ENCODE peak calls at places on chromosomes 13 and 19, in four cellular contexts. P is GM12878, S is GM12891, Y is HL-60. Z is an unnamed sample.

GRCh38 chr13:58804832-58805231 is 1173.3 kb downstream of the PCDH17 start:
- DNase-seq in S (no peak), Y (no peak), P (no peak), Z (no peak)

GRCh38 chr19:30682576-30683536 is 310.7 kb downstream of the ZNF536 start:
- DNase-seq in Y (peak; percentile 23), S (peak; percentile 69), P (no peak), Z (peak; percentile 80)

GRCh38 chr19:3175761-3176714 is 2.5 kb upstream of the S1PR4 start:
- DNase-seq in S (no peak), P (peak; percentile 57), Y (no peak), Z (no peak)

GRCh38 chr19:39679791-39680168 is 24.1 kb downstream of the LGALS16 start:
- DNase-seq in Y (no peak), P (no peak), S (no peak), Z (no peak)

GRCh38 chr19:1862068-1862423 is 1.3 kb downstream of the KLF16 start:
- DNase-seq in Y (no peak), P (no peak), S (no peak), Z (no peak)

GRCh38 chr13:46389985-46390384 is 2.9 kb upstream of the RUBCNL start:
- DNase-seq in S (no peak), P (peak; percentile 79), Y (peak; percentile 82), Z (no peak)

GRCh38 chr19:16023558-16023915 is 52.8 kb upstream of the TPM4 start:
- DNase-seq in Y (no peak), S (no peak), P (no peak), Z (no peak)

GRCh38 chr13:59441596-59442280 is 722.0 kb downstream of the DIAPH3 start:
- DNase-seq in Y (no peak), S (no peak), P (no peak), Z (no peak)

GRCh38 chr13:112821340-112822055 is 131.7 kb downstream of the ATP11A start:
- DNase-seq in S (no peak), Y (no peak), P (no peak), Z (no peak)

GRCh38 chr13:107376393-107377085 is 808.6 kb upstream of the ARGLU1 start:
- DNase-seq in P (no peak), Y (no peak), S (no peak), Z (no peak)

GRCh38 chr19:19062454-19063182 is 1.2 kb upstream of the SLC25A42 start:
- DNase-seq in P (no peak), Y (no peak), S (no peak), Z (peak; percentile 58)

GRCh38 chr13:106847049-106847448 is 279.1 kb upstream of the ARGLU1 start:
- DNase-seq in P (no peak), Y (no peak), S (no peak), Z (no peak)

GRCh38 chr19:1064661-1065605 is 2.0 kb upstream of the ARHGAP45 start:
- DNase-seq in S (peak; percentile 75), Y (peak; percentile 72), P (no peak), Z (no peak)

GRCh38 chr19:19077103-19077502 is 13.3 kb downstream of the SLC25A42 start:
- DNase-seq in P (no peak), Y (peak; percentile 67), S (no peak), Z (no peak)

DNA sequence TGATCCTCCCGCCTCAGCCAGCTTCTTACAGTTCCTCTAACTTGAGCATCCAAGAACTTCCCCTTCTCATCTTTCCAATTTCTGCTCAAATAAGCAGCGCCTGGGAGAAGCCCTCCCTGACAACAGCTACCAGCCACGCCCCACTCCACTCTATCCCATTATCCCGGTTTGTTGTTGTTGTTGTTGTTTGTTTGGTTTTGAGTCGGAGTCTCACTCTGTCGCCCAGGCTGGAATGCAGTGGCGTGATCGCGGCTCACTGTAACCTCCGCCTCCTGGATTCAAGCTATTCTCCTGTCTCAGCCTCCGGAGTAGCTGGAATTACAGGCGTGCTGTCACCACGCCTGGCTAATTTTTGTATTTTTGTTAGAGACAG is 822 bp upstream of the PTPRS start:
- DNase-seq in P (no peak), Y (peak; percentile 5), S (no peak), Z (no peak)
- TF ChIP-seq SPI1 in P (no peak), Y (no peak), S (no peak), Z (no peak)

DNA sequence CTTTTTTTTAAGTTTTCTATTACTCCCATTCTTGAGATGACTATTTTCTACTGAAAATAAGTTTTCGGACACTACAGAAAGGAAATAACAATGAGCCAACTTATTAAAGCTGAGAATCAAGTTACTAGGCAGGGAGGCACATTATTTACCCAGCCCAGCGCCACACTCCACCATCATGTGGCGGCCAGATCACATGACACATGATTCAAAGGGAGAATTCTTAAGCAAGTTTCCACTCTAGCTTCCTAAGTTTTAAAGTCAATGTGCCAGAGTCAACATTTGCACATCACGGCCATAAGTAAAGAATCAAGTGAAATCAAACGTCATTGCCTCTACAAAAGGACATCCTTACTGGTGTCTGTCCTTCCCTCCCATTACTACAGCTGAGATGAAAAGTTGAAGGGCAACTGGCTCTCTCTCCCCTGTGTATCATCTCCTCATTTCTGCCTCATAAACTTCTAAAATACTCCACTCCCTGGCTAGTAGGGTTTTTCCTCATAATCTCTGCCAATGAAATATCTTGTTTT is 81.7 kb downstream of the KLF12 start:
- DNase-seq in Y (no peak), S (no peak), P (no peak), Z (no peak)
- TF ChIP-seq SPI1 in Y (no peak), S (no peak), P (no peak), Z (no peak)

DNA sequence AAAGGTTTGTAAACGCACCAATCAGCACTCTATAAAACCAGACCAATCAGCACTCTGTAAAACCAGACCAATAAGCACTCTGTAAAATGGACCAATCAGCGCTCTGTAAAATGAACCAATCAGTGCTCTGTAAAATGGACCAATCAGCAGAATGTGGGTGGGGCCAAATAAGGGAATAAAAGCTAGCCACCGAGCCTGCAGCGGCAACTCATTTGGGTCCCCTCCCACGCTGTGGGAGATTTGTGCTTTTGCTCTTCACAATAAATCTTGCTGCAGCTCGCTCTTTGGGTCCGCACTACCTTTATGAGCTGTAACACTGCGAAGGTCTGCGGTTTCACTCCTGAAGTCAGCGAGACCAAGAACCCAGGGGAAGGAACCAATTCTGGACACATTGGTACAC is 28.0 kb downstream of the ZNF175 start:
- DNase-seq in S (no peak), Y (no peak), P (no peak), Z (no peak)
- TF ChIP-seq SPI1 in S (no peak), Y (no peak), P (no peak), Z (no peak)

GRCh38 chr13:104584481-104584880 is 1518.3 kb upstream of the SLC10A2 start:
- DNase-seq in Y (no peak), P (no peak), S (no peak), Z (no peak)
- TF ChIP-seq SPI1 in Y (no peak), P (no peak), S (no peak), Z (no peak)

GRCh38 chr19:18020212-18021067 is 12.5 kb downstream of the ARRDC2 start:
- DNase-seq in P (no peak), Y (no peak), S (no peak), Z (no peak)
- TF ChIP-seq SPI1 in P (no peak), Y (no peak), S (no peak), Z (no peak)

GRCh38 chr13:47949799-47950198 is 51.3 kb downstream of the SUCLA2 start:
- DNase-seq in Y (no peak), P (no peak), S (no peak), Z (no peak)
- TF ChIP-seq SPI1 in Y (no peak), P (no peak), S (no peak), Z (no peak)

DNA sequence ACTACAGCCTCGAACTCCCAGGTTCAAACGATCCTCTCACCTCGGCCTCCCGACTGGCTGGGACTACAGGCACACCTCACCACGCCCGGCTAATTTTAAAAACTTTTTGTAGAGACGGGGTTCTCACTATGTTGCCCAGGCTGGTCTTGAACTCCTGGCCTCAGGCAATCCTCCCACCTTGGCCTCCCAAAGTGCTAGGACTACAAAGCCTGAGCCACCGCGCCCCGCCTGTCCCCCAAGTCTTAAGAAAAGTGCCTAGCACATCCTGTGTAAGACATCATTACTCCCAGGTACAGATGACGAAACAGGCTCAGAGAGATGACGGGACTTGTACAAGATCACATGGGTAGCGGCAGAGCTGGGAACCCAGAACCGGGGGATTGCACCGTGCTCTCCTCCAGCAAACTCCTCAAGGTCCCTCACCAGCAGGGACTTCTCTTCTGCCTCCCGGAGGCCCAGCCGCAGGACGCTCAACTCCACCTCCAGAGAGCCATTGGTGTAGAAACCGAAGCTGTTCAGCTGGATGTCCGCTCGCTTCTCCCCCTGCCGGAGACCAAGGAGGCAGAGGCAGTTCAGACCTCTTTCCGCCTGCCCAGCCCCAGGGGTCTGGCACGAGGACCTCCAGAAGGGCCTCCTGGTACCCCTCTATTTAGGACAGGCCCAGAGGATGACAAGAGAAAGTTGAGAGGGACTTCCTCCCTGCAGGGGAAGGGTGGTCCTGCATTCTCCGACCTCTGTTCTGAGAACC is 1.0 kb downstream of the GPR108 start:
- DNase-seq in S (peak; percentile 73), P (peak; percentile 67), Y (peak; percentile 90), Z (no peak)
- TF ChIP-seq SPI1 in S (no peak), P (no peak), Y (no peak), Z (no peak)

Z was measured in K562.